ENCODE peak calls at places on chromosomes 13 and 19, in seven cellular contexts. T, P, M, Z, S, F and X are unnamed samples.

GRCh38 chr13:50244913-50245574 is 229.8 kb downstream of the KCNRG start:
- DNase-seq in T (peak), P (peak), M (peak), Z (peak), S (peak), F (no peak), X (peak)

GRCh38 chr13:38350114-38350617 is 515 bp downstream of the UFM1 start:
- DNase-seq in T (peak), P (peak), M (peak), Z (peak), S (peak), F (no peak), X (peak)

GRCh38 chr13:95620498-95621140 is 23.9 kb downstream of the DZIP1 start:
- DNase-seq in T (peak), P (no peak), M (no peak), Z (no peak), S (no peak), F (no peak), X (no peak)

GRCh38 chr19:33616857-33617256 is 4.9 kb upstream of the CHST8 start:
- DNase-seq in T (no peak), P (no peak), M (no peak), Z (no peak), S (no peak), F (no peak), X (no peak)

GRCh38 chr19:9645466-9645865 is 24.4 kb upstream of the ZNF561 start:
- DNase-seq in T (no peak), P (no peak), M (no peak), Z (no peak), S (no peak), F (no peak), X (peak)

GRCh38 chr19:2332341-2333026 is 4.0 kb downstream of the SPPL2B start:
- DNase-seq in T (no peak), P (no peak), M (peak), Z (no peak), S (no peak), F (no peak), X (no peak)

GRCh38 chr13:39335721-39336120 is 267.3 kb downstream of the LHFPL6 start:
- DNase-seq in T (no peak), P (no peak), M (no peak), Z (no peak), S (no peak), F (no peak), X (no peak)

GRCh38 chr13:57629821-57630235 is 1.7 kb upstream of the PCDH17 start:
- DNase-seq in T (peak), P (peak), M (no peak), Z (no peak), S (peak), F (peak), X (no peak)

GRCh38 chr13:79528759-79529191 is 47.8 kb downstream of the NDFIP2 start:
- DNase-seq in T (no peak), P (no peak), M (no peak), Z (peak), S (peak), F (no peak), X (no peak)

GRCh38 chr13:48001127-48001881 is at the start of gene SUCLA2:
- DNase-seq in T (peak), P (peak), M (peak), Z (peak), S (peak), F (peak), X (peak)

GRCh38 chr19:44164327-44164672 is 600 bp upstream of the ZNF226 start:
- DNase-seq in T (no peak), P (no peak), M (no peak), Z (no peak), S (no peak), F (no peak), X (no peak)

GRCh38 chr19:52451241-52451640 is 2.1 kb upstream of the ZNF578 start:
- DNase-seq in T (no peak), P (no peak), M (no peak), Z (no peak), S (no peak), F (no peak), X (no peak)

GRCh38 chr19:46493236-46494114 is 2.2 kb downstream of the PNMA8B start:
- DNase-seq in T (no peak), P (no peak), M (no peak), Z (no peak), S (peak), F (no peak), X (no peak)

GRCh38 chr19:8585057-8585893 is 8.0 kb upstream of the MYO1F start:
- DNase-seq in T (no peak), P (no peak), M (no peak), Z (no peak), S (no peak), F (no peak), X (no peak)